ENCODE peak calls at places on chromosomes 2 and 18, in nine cellular contexts. P, Y, D, V, M, Z, K, T and L are unnamed samples.
A peak's percentile ranks its signal among the peaks of the same experiment; 100 is the strongest.

GRCh38 chr2:219631925-219632757 is 4.7 kb downstream of the SLC4A3 start:
- DNase-seq in P (peak; percentile 84), Y (no peak), D (no peak), V (no peak), M (no peak), Z (no peak), K (no peak), T (no peak), L (no peak)

GRCh38 chr2:179440642-179441251 is 176.1 kb upstream of the SESTD1 start:
- DNase-seq in P (no peak), Y (peak; percentile 37), D (no peak), V (no peak), M (no peak), Z (peak; percentile 29), K (no peak), T (no peak), L (peak; percentile 14)

GRCh38 chr2:120578576-120579352 is 156.9 kb upstream of the GLI2 start:
- DNase-seq in P (no peak), Y (no peak), D (no peak), V (no peak), M (no peak), Z (no peak), K (no peak), T (no peak), L (no peak)

GRCh38 chr18:2680216-2680792 is 24.8 kb downstream of the SMCHD1 start:
- DNase-seq in P (no peak), Y (no peak), D (no peak), V (no peak), M (no peak), Z (no peak), K (no peak), T (no peak), L (no peak)

GRCh38 chr2:203935568-203935967 is 995 bp upstream of the ICOS start:
- DNase-seq in P (no peak), Y (no peak), D (no peak), V (no peak), M (no peak), Z (no peak), K (no peak), T (no peak), L (no peak)

GRCh38 chr2:168137510-168138180 is 109.8 kb downstream of the STK39 start:
- DNase-seq in P (no peak), Y (no peak), D (no peak), V (no peak), M (no peak), Z (no peak), K (no peak), T (no peak), L (no peak)

GRCh38 chr18:37419272-37419671 is 146.3 kb downstream of the CELF4 start:
- DNase-seq in P (no peak), Y (peak; percentile 79), D (no peak), V (no peak), M (no peak), Z (peak; percentile 92), K (no peak), T (no peak), L (no peak)

GRCh38 chr2:17626986-17627385 is 86.5 kb downstream of the VSNL1 start:
- DNase-seq in P (no peak), Y (no peak), D (no peak), V (no peak), M (no peak), Z (no peak), K (no peak), T (no peak), L (no peak)

GRCh38 chr2:39568561-39569006 is 97.1 kb upstream of the TMEM178A start:
- DNase-seq in P (no peak), Y (peak; percentile 82), D (no peak), V (no peak), M (no peak), Z (peak; percentile 87), K (no peak), T (no peak), L (peak; percentile 70)

GRCh38 chr2:579961-580360 is 97.2 kb downstream of the TMEM18 start:
- DNase-seq in P (no peak), Y (no peak), D (no peak), V (no peak), M (no peak), Z (no peak), K (peak; percentile 62), T (no peak), L (no peak)

GRCh38 chr2:95258271-95258670 is 16.0 kb upstream of the PROM2 start:
- DNase-seq in P (no peak), Y (peak; percentile 32), D (no peak), V (no peak), M (no peak), Z (no peak), K (no peak), T (no peak), L (peak; percentile 75)

GRCh38 chr2:111534816-111535803 is 348.9 kb downstream of the ANAPC1 start:
- DNase-seq in P (no peak), Y (peak; percentile 64), D (no peak), V (peak; percentile 36), M (no peak), Z (peak; percentile 66), K (no peak), T (peak; percentile 82), L (peak; percentile 16)

GRCh38 chr2:40416486-40416885 is 35.4 kb downstream of the SLC8A1 start:
- DNase-seq in P (no peak), Y (peak; percentile 64), D (no peak), V (no peak), M (no peak), Z (no peak), K (no peak), T (no peak), L (no peak)

GRCh38 chr18:75551071-75551470 is 123.6 kb upstream of the SMIM21 start:
- DNase-seq in P (no peak), Y (no peak), D (no peak), V (no peak), M (no peak), Z (no peak), K (no peak), T (peak; percentile 64), L (no peak)

GRCh38 chr2:12317853-12318426 is 398.8 kb upstream of the TRIB2 start:
- DNase-seq in P (no peak), Y (peak; percentile 90), D (no peak), V (peak; percentile 50), M (no peak), Z (peak; percentile 89), K (no peak), T (no peak), L (peak; percentile 85)

GRCh38 chr2:189297446-189297845 is 117.9 kb upstream of the COL5A2 start:
- DNase-seq in P (no peak), Y (peak; percentile 86), D (no peak), V (no peak), M (no peak), Z (peak; percentile 54), K (no peak), T (no peak), L (peak; percentile 46)

GRCh38 chr2:226792155-226792871 is 7.3 kb downstream of the IRS1 start:
- DNase-seq in P (no peak), Y (peak; percentile 10), D (no peak), V (no peak), M (no peak), Z (no peak), K (no peak), T (peak; percentile 41), L (peak; percentile 18)

GRCh38 chr2:231332872-231333500 is 62.5 kb upstream of the B3GNT7 start:
- DNase-seq in P (peak; percentile 60), Y (no peak), D (no peak), V (no peak), M (no peak), Z (no peak), K (no peak), T (no peak), L (no peak)

GRCh38 chr2:55875434-55876135 is 48.0 kb downstream of the EFEMP1 start:
- DNase-seq in P (no peak), Y (peak; percentile 31), D (no peak), V (no peak), M (no peak), Z (no peak), K (no peak), T (no peak), L (no peak)